ENCODE peak calls at places on chromosomes 1 and 21, in ten cellular contexts. R is natural killer cell, D is stomach, W is uterus, X is cardiac muscle cell, A is transverse colon, U is GM20000, M is fibroblast of mammary gland, G is colonic mucosa, L is type B pancreatic cell. K is an unnamed sample.

GRCh38 chr1:101460709-101461108 is 223.9 kb downstream of the S1PR1 start:
- DNase-seq in R (no peak), D (no peak), W (no peak), X (no peak), A (no peak), U (no peak), M (peak; percentile 6), G (no peak), L (no peak), K (no peak)

GRCh38 chr21:36320421-36321324 is 676 bp downstream of the MORC3 start:
- DNase-seq in R (no peak), D (peak; percentile 64), W (peak; percentile 56), X (peak; percentile 74), A (peak; percentile 71), U (peak; percentile 79), M (peak; percentile 73), G (peak; percentile 82), L (peak; percentile 82), K (no peak)

GRCh38 chr1:2044510-2045319 is 5.5 kb upstream of the PRKCZ start:
- DNase-seq in R (peak; percentile 85), D (peak; percentile 79), W (peak; percentile 24), X (peak; percentile 74), A (peak; percentile 79), U (peak; percentile 92), M (peak; percentile 15), G (peak; percentile 77), L (peak; percentile 90), K (peak; percentile 87)

GRCh38 chr1:184326278-184326677 is 60.6 kb upstream of the C1orf21 start:
- DNase-seq in R (no peak), D (no peak), W (no peak), X (no peak), A (peak; percentile 47), U (no peak), M (no peak), G (peak; percentile 25), L (no peak), K (no peak)

GRCh38 chr21:42444745-42445059 is 41.0 kb downstream of the UBASH3A start:
- DNase-seq in R (no peak), D (no peak), W (no peak), X (no peak), A (no peak), U (no peak), M (no peak), G (no peak), L (no peak), K (peak; percentile 1)

GRCh38 chr1:17966341-17966740 is 141.3 kb upstream of the IGSF21 start:
- DNase-seq in R (no peak), D (no peak), W (no peak), X (no peak), A (no peak), U (no peak), M (no peak), G (no peak), L (no peak), K (no peak)

GRCh38 chr1:58331156-58331555 is 215.4 kb downstream of the OMA1 start:
- DNase-seq in R (no peak), D (no peak), W (no peak), X (no peak), A (no peak), U (no peak), M (peak; percentile 35), G (no peak), L (no peak), K (no peak)

GRCh38 chr1:9234223-9235122 is at the start of gene H6PD:
- DNase-seq in R (peak; percentile 69), D (peak; percentile 88), W (peak; percentile 82), X (peak; percentile 90), A (peak; percentile 90), U (peak; percentile 99), M (peak; percentile 76), G (peak; percentile 87), L (peak; percentile 86), K (peak; percentile 82)

GRCh38 chr1:45952072-45952471 is 148.7 kb downstream of the MAST2 start:
- DNase-seq in R (no peak), D (no peak), W (no peak), X (no peak), A (no peak), U (no peak), M (peak; percentile 39), G (no peak), L (no peak), K (no peak)

GRCh38 chr1:44390277-44390676 is 14.8 kb upstream of the RNF220 start:
- DNase-seq in R (no peak), D (no peak), W (no peak), X (no peak), A (no peak), U (no peak), M (peak; percentile 80), G (no peak), L (no peak), K (no peak)

GRCh38 chr1:183487686-183488442 is 15.6 kb downstream of the SMG7 start:
- DNase-seq in R (no peak), D (no peak), W (no peak), X (no peak), A (no peak), U (no peak), M (no peak), G (no peak), L (no peak), K (no peak)

GRCh38 chr1:110021285-110021684 is 13.1 kb upstream of the STRIP1 start:
- DNase-seq in R (no peak), D (no peak), W (no peak), X (no peak), A (no peak), U (no peak), M (no peak), G (no peak), L (no peak), K (no peak)
- TF ChIP-seq CTCF in R (no peak), D (no peak), W (no peak), X (no peak), A (no peak), U (no peak), M (no peak), G (no peak), L (no peak), K (no peak)

DNA sequence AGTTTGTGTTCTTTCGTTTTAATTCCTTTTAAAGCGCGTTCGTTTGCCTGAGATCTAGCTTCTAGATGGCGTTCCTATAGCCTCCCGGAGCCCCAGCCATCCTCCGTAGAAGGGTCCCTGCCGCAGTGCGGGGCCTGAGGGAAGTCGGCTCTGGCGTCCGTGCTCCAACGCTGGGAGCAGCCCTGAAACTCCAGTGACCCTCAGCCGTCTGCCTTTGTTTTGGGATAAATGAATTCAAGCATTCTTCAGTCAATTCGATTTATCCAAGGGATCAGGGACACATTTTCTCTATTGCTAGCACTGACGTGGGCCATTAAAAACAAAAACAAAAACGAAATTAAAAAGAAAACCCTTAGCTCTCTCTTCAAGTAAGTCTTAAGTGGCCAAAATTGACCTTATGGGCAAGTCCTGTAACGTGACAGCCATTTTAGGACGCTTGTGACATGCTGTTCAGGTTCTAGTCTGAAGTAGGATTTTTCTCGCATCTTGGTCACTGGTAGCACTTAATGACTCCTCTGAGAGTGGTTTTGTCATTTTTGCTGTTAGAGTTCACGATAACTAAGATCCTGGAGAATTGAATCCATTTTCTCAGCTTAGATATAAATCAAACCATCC is 757 bp upstream of the HSPA13 start:
- DNase-seq in R (no peak), D (no peak), W (no peak), X (no peak), A (no peak), U (peak; percentile 14), M (peak; percentile 47), G (no peak), L (no peak), K (no peak)
- TF ChIP-seq CTCF in R (no peak), D (no peak), W (peak; percentile 21), X (no peak), A (no peak), U (no peak), M (no peak), G (no peak), L (no peak), K (no peak)

DNA sequence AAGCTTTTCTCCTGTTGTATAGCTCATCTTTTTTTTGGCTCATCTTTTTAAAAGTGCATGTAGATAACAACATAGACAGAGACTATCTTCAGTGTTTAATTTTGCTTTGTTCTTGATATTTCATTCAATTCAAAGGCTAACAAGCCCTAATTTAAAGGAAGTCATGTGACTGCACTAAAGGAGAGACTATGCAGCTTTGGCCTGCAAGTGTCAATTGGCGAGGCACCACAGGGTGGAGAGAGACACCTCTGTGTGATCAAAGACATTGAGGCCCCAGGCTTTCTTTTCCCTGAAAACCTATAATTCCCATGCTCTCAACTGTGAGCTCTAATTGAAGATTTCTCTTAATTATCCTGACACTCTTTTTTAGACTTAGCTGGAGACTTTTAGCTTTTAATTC is 53.6 kb downstream of the CHODL start:
- DNase-seq in R (no peak), D (no peak), W (no peak), X (no peak), A (no peak), U (no peak), M (no peak), G (no peak), L (no peak), K (no peak)
- TF ChIP-seq CTCF in R (no peak), D (no peak), W (no peak), X (no peak), A (no peak), U (no peak), M (no peak), G (no peak), L (no peak), K (no peak)

GRCh38 chr1:54794401-54795099 is 6.6 kb downstream of the TTC22 start:
- DNase-seq in R (no peak), D (peak; percentile 53), W (no peak), X (no peak), A (peak; percentile 81), U (no peak), M (peak; percentile 55), G (peak; percentile 84), L (no peak), K (no peak)

GRCh38 chr1:54792686-54793282 is 8.3 kb downstream of the TTC22 start:
- DNase-seq in R (no peak), D (no peak), W (peak; percentile 67), X (no peak), A (no peak), U (no peak), M (no peak), G (no peak), L (no peak), K (no peak)

GRCh38 chr1:54788462-54788861 is 12.7 kb downstream of the TTC22 start:
- DNase-seq in R (no peak), D (no peak), W (no peak), X (no peak), A (no peak), U (no peak), M (no peak), G (no peak), L (no peak), K (no peak)

GRCh38 chr1:54795100-54795665 is 5.9 kb downstream of the TTC22 start:
- DNase-seq in R (no peak), D (no peak), W (no peak), X (peak; percentile 13), A (no peak), U (no peak), M (no peak), G (no peak), L (no peak), K (no peak)

DNA sequence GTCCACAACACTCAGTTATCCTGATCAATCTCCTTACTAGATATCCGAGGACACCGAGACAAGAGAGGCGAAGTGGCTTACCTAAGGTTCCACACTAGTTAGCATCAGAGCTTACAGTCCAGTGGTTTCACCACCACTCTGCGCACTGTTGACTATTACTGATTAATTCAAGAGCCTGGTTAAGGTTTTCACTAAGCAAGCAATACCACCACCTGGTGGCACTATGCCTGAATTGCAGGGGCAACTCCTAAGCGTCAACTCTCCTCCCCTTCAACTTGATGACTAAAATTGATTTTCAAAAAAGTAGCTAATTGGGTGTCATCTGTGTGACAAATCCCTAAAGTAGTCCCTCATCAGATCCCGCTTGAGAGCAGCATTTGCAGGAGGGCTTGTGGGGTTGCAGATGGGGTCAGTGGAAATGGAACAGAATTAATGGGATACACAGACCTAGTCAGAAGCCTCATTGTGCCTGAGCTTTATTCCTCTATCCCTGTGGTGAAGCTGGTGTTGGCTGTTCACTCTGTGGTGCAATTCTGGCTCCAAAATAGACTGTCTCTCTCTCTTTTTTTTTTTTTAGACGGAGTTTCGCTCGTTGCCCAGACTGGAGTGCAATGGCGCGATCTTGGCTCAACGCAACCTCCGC is 9.1 kb downstream of the TTC22 start:
- DNase-seq in R (no peak), D (peak; percentile 47), W (no peak), X (peak; percentile 22), A (no peak), U (peak; percentile 54), M (peak; percentile 62), G (peak; percentile 68), L (no peak), K (no peak)
- TF ChIP-seq CTCF in R (peak; percentile 48), D (peak; percentile 34), W (no peak), X (peak; percentile 74), A (peak; percentile 37), U (peak; percentile 20), M (peak; percentile 78), G (peak; percentile 56), L (peak; percentile 87), K (no peak)